ENCODE peak calls at places on chromosome 5, in ten cellular contexts. L is effector memory CD4-positive, alpha-beta T cell; P is PC-3; J is fibroblast of lung; S is spleen; E is mesendoderm; F is heart left ventricle; D is uterus; B is hepatocyte; T is naive thymus-derived CD4-positive, alpha-beta T cell. O is an unnamed sample. For H3K27me3, the result is how much of the 10 kb centered on the place peaks cover.

GRCh38 chr5:124742521-124742920 is 3.9 kb downstream of the ZNF608 start:
- DNase-seq in P (no peak), L (no peak), S (no peak), D (no peak), E (no peak), T (no peak), B (no peak), F (no peak), J (no peak), O (no peak)

GRCh38 chr5:179816401-179817070 is 4.2 kb upstream of the SQSTM1 start:
- DNase-seq in S (peak), B (peak), E (no peak), P (no peak), J (no peak), F (no peak), D (peak), L (no peak), T (no peak), O (no peak)

GRCh38 chr5:18314192-18314778 is 680.0 kb downstream of the TAF11L14 start:
- DNase-seq in S (no peak), E (peak), D (no peak), B (peak), P (peak), L (no peak), J (peak), T (no peak), F (no peak), O (peak)

GRCh38 chr5:145341842-145342241 is 493.3 kb downstream of the PRELID2 start:
- DNase-seq in J (no peak), P (no peak), D (no peak), E (peak), F (no peak), T (no peak), L (no peak), S (no peak), B (no peak), O (peak)

GRCh38 chr5:120366047-120366446 is 98.1 kb upstream of the PRR16 start:
- DNase-seq in D (no peak), J (peak), F (no peak), E (no peak), T (no peak), S (no peak), L (no peak), B (peak), P (no peak), O (no peak)

GRCh38 chr5:59798862-59799667 is 94.5 kb downstream of the PDE4D start:
- DNase-seq in S (no peak), F (peak), T (no peak), J (peak), L (no peak), D (no peak), P (peak), E (no peak), B (peak), O (peak)

GRCh38 chr5:76710991-76711390 is 4.9 kb upstream of the F2R start:
- DNase-seq in E (no peak), L (no peak), T (no peak), J (peak), F (no peak), P (peak), S (no peak), D (no peak), B (no peak), O (peak)

GRCh38 chr5:1752881-1753280 is 46.8 kb downstream of the MRPL36 start:
- DNase-seq in E (no peak), D (no peak), L (no peak), S (no peak), B (no peak), J (no peak), F (no peak), P (no peak), T (peak), O (no peak)

GRCh38 chr5:150500905-150501304 is 7.0 kb upstream of the NDST1 start:
- DNase-seq in F (no peak), E (no peak), B (no peak), J (no peak), L (no peak), P (no peak), D (no peak), T (no peak), S (no peak), O (no peak)

GRCh38 chr5:127892467-127893207 is 189.4 kb downstream of the CCDC192 start:
- DNase-seq in B (no peak), J (peak), E (no peak), L (no peak), T (no peak), F (no peak), D (no peak), S (no peak), P (peak), O (no peak)

GRCh38 chr5:56012281-56012963 is 17.7 kb upstream of the IL6ST start:
- DNase-seq in L (peak), J (peak), S (no peak), F (peak), D (no peak), T (no peak), B (no peak), P (peak), E (no peak), O (peak)

GRCh38 chr5:151671979-151672378 is 14.7 kb downstream of the SPARC start:
- DNase-seq in P (no peak), J (peak), T (no peak), F (peak), L (no peak), D (peak), B (peak), E (no peak), S (no peak), O (peak)

GRCh38 chr5:11361768-11362167 is 542.5 kb downstream of the CTNND2 start:
- DNase-seq in B (no peak), P (no peak), F (no peak), S (no peak), T (no peak), J (no peak), L (no peak), D (no peak), E (peak), O (no peak)

GRCh38 chr5:138391859-138392386 is 39.4 kb downstream of the KDM3B start:
- DNase-seq in L (no peak), P (no peak), S (no peak), E (no peak), D (no peak), B (no peak), T (no peak), F (peak), J (no peak), O (no peak)

GRCh38 chr5:889075-889710 is 3.4 kb downstream of the BRD9 start:
- DNase-seq in P (no peak), F (no peak), L (no peak), E (no peak), B (no peak), S (peak), J (no peak), D (no peak), T (no peak), O (no peak)

GRCh38 chr5:8807636-8808035 is 738.2 kb downstream of the SEMA5A start:
- DNase-seq in J (peak), F (no peak), T (no peak), P (no peak), L (no peak), B (no peak), D (no peak), E (peak), S (no peak), O (no peak)

GRCh38 chr5:82160948-82161347 is 117.2 kb downstream of the RPS23 start:
- DNase-seq in S (no peak), L (no peak), E (no peak), B (no peak), T (no peak), J (peak), D (no peak), F (no peak), P (peak), O (no peak)

GRCh38 chr5:170747851-170748250 is 35.7 kb upstream of the GABRP start:
- DNase-seq in L (no peak), E (peak), T (no peak), B (no peak), J (no peak), P (no peak), F (peak), S (no peak), D (no peak), O (peak)

GRCh38 chr5:53355316-53355715 is 125.1 kb upstream of the FST start:
- DNase-seq in E (no peak), L (no peak), F (no peak), J (peak), B (no peak), S (no peak), D (no peak), T (no peak), P (peak), O (no peak)

GRCh38 chr5:128290152-128290858 is 206.7 kb downstream of the SLC12A2 start:
- DNase-seq in F (no peak), B (no peak), D (no peak), E (no peak), L (no peak), J (peak), P (peak), T (no peak), S (no peak), O (no peak)

GRCh38 chr5:169009171-169009570 is 291.8 kb downstream of the SLIT3 start:
- DNase-seq in F (no peak), E (no peak), L (no peak), P (peak), D (no peak), B (no peak), T (no peak), J (peak), S (no peak), O (no peak)

GRCh38 chr5:117065161-117065560 is 490.5 kb upstream of the SEMA6A start:
- DNase-seq in P (no peak), E (no peak), D (no peak), B (no peak), J (no peak), L (no peak), S (no peak), T (no peak), F (no peak), O (no peak)

GRCh38 chr5:88679638-88680037 is 203.3 kb downstream of the MEF2C start:
- DNase-seq in S (no peak), D (no peak), E (no peak), P (no peak), T (no peak), F (no peak), J (peak), B (no peak), L (no peak), O (no peak)

GRCh38 chr5:88680253-88681132 is 202.5 kb downstream of the MEF2C start:
- DNase-seq in E (peak), S (peak), L (peak), J (peak), F (peak), D (peak), B (peak), T (peak), P (peak), O (peak)

GRCh38 chr5:88677943-88678779 is 204.8 kb downstream of the MEF2C start:
- DNase-seq in L (no peak), T (no peak), J (peak), E (no peak), B (no peak), F (no peak), D (no peak), P (no peak), S (no peak), O (no peak)

GRCh38 chr5:88677502-88677901 is 205.5 kb downstream of the MEF2C start:
- DNase-seq in J (peak), D (no peak), P (no peak), E (no peak), T (no peak), L (no peak), F (no peak), S (no peak), B (no peak), O (no peak)

GRCh38 chr5:88678780-88679491 is 204.0 kb downstream of the MEF2C start:
- DNase-seq in P (no peak), E (no peak), S (no peak), D (no peak), J (peak), B (no peak), T (no peak), L (no peak), F (no peak), O (no peak)
- H3K27me3 ChIP-seq in P (under half), E (half or more), S (half or more), D (half or more), J (half or more), B (half or more), T (half or more), L (half or more), F (half or more), O (under half)

GRCh38 chr5:115366223-115366622 is 69.8 kb upstream of the CCDC112 start:
- DNase-seq in S (no peak), J (peak), B (peak), F (no peak), L (no peak), E (peak), T (no peak), P (peak), D (no peak), O (peak)
- H3K27ac ChIP-seq in S (no peak), J (peak), B (no peak), F (peak), L (no peak), E (no peak), T (no peak), P (no peak), D (no peak), O (peak)

GRCh38 chr5:176817864-176818377 is 7.6 kb downstream of the UNC5A start:
- DNase-seq in B (peak), D (no peak), L (no peak), P (peak), S (no peak), F (no peak), T (no peak), E (peak), J (no peak), O (peak)

GRCh38 chr5:176818391-176819098 is 8.2 kb downstream of the UNC5A start:
- DNase-seq in T (no peak), F (no peak), B (no peak), L (no peak), P (no peak), S (no peak), E (no peak), J (no peak), D (no peak), O (no peak)

GRCh38 chr5:176816791-176817272 is 6.5 kb downstream of the UNC5A start:
- DNase-seq in S (no peak), B (no peak), T (no peak), F (no peak), D (no peak), P (no peak), J (no peak), E (no peak), L (no peak), O (no peak)

GRCh38 chr5:176816043-176816745 is 5.8 kb downstream of the UNC5A start:
- DNase-seq in E (no peak), S (no peak), J (no peak), F (no peak), L (no peak), T (no peak), P (no peak), D (no peak), B (no peak), O (no peak)

GRCh38 chr5:176817369-176817841 is 7.0 kb downstream of the UNC5A start:
- DNase-seq in P (no peak), J (no peak), F (no peak), S (no peak), L (no peak), E (peak), T (no peak), B (peak), D (no peak), O (no peak)
- H3K4me3 ChIP-seq in P (peak), J (no peak), F (peak), S (peak), L (peak), E (no peak), T (no peak), B (peak), D (no peak), O (peak)

GRCh38 chr5:140165921-140166270 is 9.1 kb upstream of the CYSTM1 start:
- DNase-seq in T (no peak), B (no peak), P (no peak), D (no peak), E (no peak), F (no peak), J (no peak), L (no peak), S (no peak), O (no peak)
- H3K27me3 ChIP-seq in T (under half), B (under half), P (under half), D (under half), E (under half), F (under half), J (under half), L (under half), S (under half), O (under half)

GRCh38 chr5:173745123-173745522 is 128.7 kb upstream of the BOD1 start:
- DNase-seq in B (no peak), S (peak), L (no peak), F (no peak), T (no peak), P (no peak), J (no peak), D (no peak), E (peak), O (no peak)
- H3K27ac ChIP-seq in B (no peak), S (no peak), L (no peak), F (no peak), T (no peak), P (no peak), J (no peak), D (peak), E (peak), O (no peak)

GRCh38 chr5:157668356-157668755 is 3.0 kb upstream of the C5orf52 start:
- DNase-seq in S (no peak), T (no peak), F (no peak), P (no peak), L (no peak), D (no peak), B (no peak), E (no peak), J (no peak), O (no peak)
- H3K4me3 ChIP-seq in S (no peak), T (no peak), F (no peak), P (no peak), L (no peak), D (no peak), B (no peak), E (no peak), J (no peak), O (no peak)

GRCh38 chr5:173330151-173330855 is 2.1 kb upstream of the STC2 start:
- DNase-seq in E (peak), S (no peak), D (no peak), B (peak), J (no peak), P (peak), F (no peak), L (no peak), T (no peak), O (no peak)
- H3K27me3 ChIP-seq in E (under half), S (half or more), D (under half), B (under half), J (under half), P (under half), F (under half), L (under half), T (under half), O (under half)

GRCh38 chr5:7391688-7392400 is 4.1 kb upstream of the ADCY2 start:
- DNase-seq in T (no peak), P (no peak), J (no peak), D (no peak), S (no peak), B (no peak), E (no peak), L (no peak), F (no peak), O (no peak)
- H3K27ac ChIP-seq in T (no peak), P (no peak), J (no peak), D (no peak), S (no peak), B (no peak), E (no peak), L (no peak), F (no peak), O (no peak)

DNA sequence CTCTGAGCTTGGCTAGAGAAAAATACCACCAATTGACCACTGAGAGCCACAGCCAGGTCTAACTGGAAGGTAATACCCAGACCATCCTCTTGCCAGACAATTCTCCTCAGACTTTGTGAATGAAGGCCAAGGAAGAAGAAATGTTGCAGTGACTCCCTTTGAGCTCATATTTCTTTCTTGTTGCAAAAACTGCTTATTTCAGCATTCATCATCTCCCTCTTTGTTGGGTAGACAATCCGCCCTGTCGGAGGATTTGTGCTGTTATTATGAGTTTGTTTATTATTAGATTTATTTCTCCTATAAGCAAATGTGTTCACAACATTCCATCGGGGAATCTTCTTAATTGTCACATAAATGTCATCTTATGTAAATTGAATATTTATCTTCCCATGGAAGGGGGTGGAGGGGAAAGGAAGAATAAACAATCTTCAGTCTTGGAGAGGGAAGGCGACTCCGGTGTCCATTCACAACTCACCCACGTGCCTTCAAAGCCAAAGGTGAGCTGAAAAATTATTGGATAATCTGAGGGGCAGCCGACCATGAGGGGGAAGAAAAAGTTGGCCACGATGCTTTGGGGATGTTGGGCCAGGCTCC is 1.8 kb upstream of the JADE2 start:
- DNase-seq in D (no peak), L (no peak), E (peak), P (no peak), B (no peak), F (no peak), T (no peak), S (no peak), J (no peak), O (peak)
- H3K4me3 ChIP-seq in D (peak), L (peak), E (no peak), P (peak), B (peak), F (peak), T (peak), S (peak), J (peak), O (peak)

O was measured in SJSA1.